ENCODE peak calls at places on chromosomes 11 and 22, in seven cellular contexts. D is HepG2, Y is Peyer's patch, S is tibial nerve, U is brain microvascular endothelial cell, W is Panc1, T is WERI-Rb-1. G is an unnamed sample.
A peak's percentile ranks its signal among the peaks of the same experiment; 100 is the strongest.

GRCh38 chr11:73012121-73012863 is 129.8 kb downstream of the FCHSD2 start:
- DNase-seq in S (no peak), W (no peak), U (peak; percentile 7), T (no peak), D (no peak), Y (no peak), G (peak; percentile 22)

GRCh38 chr11:130636672-130637463 is 188.4 kb downstream of the ADAMTS15 start:
- DNase-seq in U (peak; percentile 88), Y (no peak), S (no peak), D (peak; percentile 60), T (no peak), W (peak; percentile 97), G (no peak)

GRCh38 chr11:97364047-97364446 is 974.2 kb downstream of the JRKL start:
- DNase-seq in T (no peak), D (no peak), W (no peak), U (no peak), Y (no peak), S (no peak), G (no peak)

GRCh38 chr22:45688606-45689080 is 17.0 kb downstream of the ATXN10 start:
- DNase-seq in U (peak; percentile 76), S (no peak), T (no peak), D (no peak), Y (no peak), W (no peak), G (no peak)

GRCh38 chr11:1010551-1011319 is 25.8 kb downstream of the MUC6 start:
- DNase-seq in W (no peak), U (no peak), Y (no peak), D (no peak), T (no peak), S (no peak), G (no peak)

GRCh38 chr11:125464266-125464662 is 31.8 kb downstream of the FEZ1 start:
- DNase-seq in S (no peak), U (peak; percentile 22), D (no peak), Y (no peak), W (no peak), T (no peak), G (no peak)

GRCh38 chr11:75475767-75476650 is 43.0 kb upstream of the KLHL35 start:
- DNase-seq in T (peak; percentile 37), S (peak; percentile 59), Y (peak; percentile 37), D (no peak), U (peak; percentile 9), W (no peak), G (no peak)

GRCh38 chr11:115153135-115153534 is 351.1 kb downstream of the CADM1 start:
- DNase-seq in W (no peak), Y (no peak), S (no peak), T (no peak), D (no peak), U (no peak), G (no peak)

GRCh38 chr11:68414457-68415221 is 45.9 kb upstream of the PPP6R3 start:
- DNase-seq in Y (no peak), U (no peak), S (no peak), D (no peak), W (no peak), T (no peak), G (no peak)

GRCh38 chr11:73114835-73115220 is 27.3 kb downstream of the FCHSD2 start:
- DNase-seq in T (no peak), S (no peak), D (no peak), W (no peak), Y (no peak), U (no peak), G (no peak)

GRCh38 chr11:44036811-44037657 is 10.7 kb upstream of the ACCSL start:
- DNase-seq in U (peak; percentile 90), D (peak; percentile 63), S (peak; percentile 77), Y (peak; percentile 31), W (peak; percentile 22), T (peak; percentile 84), G (peak; percentile 69)

GRCh38 chr11:79507726-79508125 is 66.9 kb upstream of the TENM4 start:
- DNase-seq in T (no peak), W (no peak), U (no peak), D (no peak), S (no peak), Y (no peak), G (no peak)

GRCh38 chr22:26466196-26466595 is 17.4 kb downstream of the HPS4 start:
- DNase-seq in S (no peak), D (no peak), Y (no peak), U (no peak), W (no peak), T (no peak), G (no peak)

GRCh38 chr22:26474687-26475086 is 8.9 kb downstream of the HPS4 start:
- DNase-seq in D (no peak), U (no peak), S (no peak), T (no peak), Y (no peak), W (no peak), G (no peak)

GRCh38 chr22:26471522-26471921 is 12.1 kb downstream of the HPS4 start:
- DNase-seq in U (peak; percentile 52), T (no peak), S (no peak), W (peak; percentile 66), D (peak; percentile 31), Y (no peak), G (no peak)

GRCh38 chr22:26470807-26471206 is 12.8 kb downstream of the HPS4 start:
- DNase-seq in Y (no peak), T (no peak), W (no peak), U (no peak), S (no peak), D (no peak), G (no peak)
- H3K36me3 ChIP-seq in Y (peaks cover 3% of the 10 kb centered on the region), T (peaks cover 70% of the 10 kb centered on the region), W (peaks cover 8% of the 10 kb centered on the region), U (peaks cover 19% of the 10 kb centered on the region), S (peaks cover 98% of the 10 kb centered on the region), D (peaks cover 26% of the 10 kb centered on the region), G (peaks cover 42% of the 10 kb centered on the region)

DNA sequence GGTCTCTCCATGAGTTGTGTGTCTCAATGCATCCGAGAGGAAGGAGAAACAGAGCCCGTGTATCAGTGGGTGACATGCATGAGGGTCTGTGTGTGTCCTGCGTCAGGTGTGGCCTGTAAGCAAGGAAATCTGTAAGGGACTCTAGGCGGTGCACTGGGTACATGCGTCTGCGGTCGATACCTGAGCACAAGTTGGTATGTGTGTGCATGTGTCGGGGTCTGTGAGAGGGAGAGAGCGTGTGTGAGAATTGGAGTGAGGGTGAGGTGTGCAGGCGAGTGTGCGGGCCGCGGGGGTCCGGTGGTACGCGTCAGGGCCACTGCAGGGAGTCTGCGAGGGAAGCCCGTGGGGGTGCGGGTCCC is 503 bp downstream of the CDC42BPG start:
- DNase-seq in W (no peak), U (no peak), S (no peak), Y (no peak), D (no peak), T (peak; percentile 22), G (no peak)
- H3K4me3 ChIP-seq in W (peak overlapping the region; percentile 42), U (peak overlapping the region; percentile 20), S (no peak overlapping the region), Y (peak overlapping the region; percentile 80), D (peak overlapping the region; percentile 57), T (peak overlapping the region; percentile 69), G (peak overlapping the region; percentile 51)

GRCh38 chr22:49045276-49045675 is 782.4 kb downstream of the BRD1 start:
- DNase-seq in Y (no peak), S (no peak), U (no peak), T (no peak), W (no peak), D (no peak), G (no peak)
- H3K27me3 ChIP-seq in Y (no peaks in the 10 kb centered on the region), S (no peaks in the 10 kb centered on the region), U (no peaks in the 10 kb centered on the region), T (no peaks in the 10 kb centered on the region), W (no peaks in the 10 kb centered on the region), D (peaks cover 7% of the 10 kb centered on the region), G (no peaks in the 10 kb centered on the region)

DNA sequence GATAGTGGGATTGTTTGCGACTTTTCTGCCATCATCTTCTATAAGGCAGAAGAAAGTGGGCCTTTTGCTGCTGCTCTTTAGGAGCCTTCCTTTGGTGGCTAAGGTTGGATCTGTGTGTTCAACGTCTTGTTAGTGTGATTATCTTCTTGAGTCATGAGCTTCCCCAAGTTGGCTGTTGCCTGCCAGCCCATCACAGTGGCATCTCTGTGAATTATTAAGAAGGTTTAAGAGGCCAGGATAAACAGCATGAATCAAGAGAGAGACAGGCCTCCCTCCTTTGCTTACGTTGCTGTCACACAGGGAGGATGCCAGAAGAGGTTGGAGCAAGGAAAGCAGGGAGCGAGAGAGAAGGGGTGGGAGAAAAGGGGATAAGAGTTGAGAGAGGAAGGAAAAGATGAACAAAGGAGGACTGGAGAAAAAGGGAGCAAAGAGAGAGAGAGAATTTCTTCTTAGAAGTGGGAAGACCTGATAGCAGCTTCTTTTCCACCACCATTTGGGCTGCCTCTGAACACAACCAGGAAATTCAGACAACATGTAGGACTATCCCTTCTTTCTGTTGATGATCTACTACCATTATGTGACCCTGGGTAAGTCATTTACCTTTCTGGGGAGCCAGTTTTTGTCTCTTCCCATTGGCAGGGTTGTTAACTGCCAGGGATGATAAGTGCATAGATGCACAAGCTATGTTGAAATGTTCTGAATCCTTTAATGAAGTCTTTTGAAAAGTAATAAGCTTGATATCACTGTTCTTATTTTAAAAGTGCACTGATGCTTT is 126.5 kb downstream of the NAV2 start:
- DNase-seq in U (no peak), W (no peak), D (no peak), S (no peak), Y (no peak), T (no peak), G (no peak)
- H3K36me3 ChIP-seq in U (no peaks in the 10 kb centered on the region), W (no peaks in the 10 kb centered on the region), D (no peaks in the 10 kb centered on the region), S (peaks cover 16% of the 10 kb centered on the region), Y (no peaks in the 10 kb centered on the region), T (no peaks in the 10 kb centered on the region), G (peaks cover 5% of the 10 kb centered on the region)

DNA sequence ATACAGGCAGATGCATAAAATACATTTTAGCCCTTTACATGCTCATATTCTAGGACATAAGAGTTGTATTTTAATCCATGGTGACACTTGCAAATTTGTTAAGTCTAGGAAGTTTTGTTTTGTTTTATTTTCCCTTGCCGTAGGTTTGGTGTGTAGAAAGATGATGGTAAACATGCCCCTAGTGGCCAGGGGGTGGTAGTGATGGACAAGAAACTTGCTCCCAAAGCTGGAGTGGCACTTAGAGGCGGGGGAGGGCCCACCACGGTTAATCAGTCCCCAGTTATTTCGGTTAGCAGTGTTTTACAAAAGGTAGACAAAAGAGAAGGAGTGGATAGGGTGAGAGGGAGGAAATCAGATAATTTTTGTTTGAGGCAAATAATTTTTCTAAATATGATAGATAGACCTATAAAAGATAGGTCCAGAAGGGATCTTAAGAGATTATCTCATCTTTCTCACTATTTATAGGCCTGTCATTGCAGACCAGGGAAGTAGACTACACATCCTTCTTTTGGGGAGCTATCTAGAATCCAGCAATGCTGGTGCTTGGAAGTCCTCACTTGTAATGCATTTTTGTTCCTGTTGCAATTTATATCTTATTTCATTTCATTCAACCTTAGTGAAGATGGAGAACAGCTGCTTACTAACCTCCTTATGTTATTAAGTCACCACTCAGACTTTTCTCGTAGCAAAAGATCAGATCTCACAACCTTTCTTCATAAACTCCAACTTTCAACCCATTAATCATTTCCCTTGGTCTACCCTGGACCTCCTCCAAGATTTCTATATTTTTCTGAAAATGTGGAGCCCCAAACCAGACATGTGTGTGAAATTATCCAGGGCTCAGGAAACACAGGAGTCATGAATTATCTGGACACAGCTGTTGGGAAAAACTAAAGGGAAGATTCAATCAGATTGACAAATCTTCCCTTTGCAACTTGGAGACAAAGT is 5.9 kb upstream of the BDNF start:
- DNase-seq in Y (no peak), T (peak; percentile 55), U (no peak), W (no peak), D (peak; percentile 20), S (no peak), G (peak; percentile 79)
- H3K4me3 ChIP-seq in Y (no peak overlapping the region), T (no peak overlapping the region), U (no peak overlapping the region), W (no peak overlapping the region), D (no peak overlapping the region), S (no peak overlapping the region), G (no peak overlapping the region)

G was measured in H7.